ENCODE peak calls at places on chromosomes 11 and 22, in nine cellular contexts. I is tibial artery; P is mesenchymal stem cell; G is HS-27A; O is stimulated activated CD8-positive, alpha-beta memory T cell treated with anti-CD3 and anti-CD28 coated beads, Interleukin-15, amount 100 ng/mL, for 1 hour; C is NCI-H1694 treated with DMSO at 0.1 percent for 48 hours; Z is GOT3; F is DMS153; J is psoas muscle. Q is an unnamed sample.

GRCh38 chr11:3927129-3927796 is 71.8 kb downstream of the STIM1 start:
- DNase-seq in I (no peak), C (no peak), F (no peak), O (no peak), P (no peak), J (no peak), Z (no peak), G (no peak), Q (no peak)

GRCh38 chr11:833114-833791 is 501 bp downstream of the CD151 start:
- DNase-seq in P (peak), Z (no peak), G (no peak), O (no peak), F (no peak), C (no peak), I (no peak), J (peak), Q (peak)

GRCh38 chr22:20972014-20972797 is 5.2 kb downstream of the AIFM3 start:
- DNase-seq in C (no peak), F (no peak), J (no peak), Z (no peak), I (no peak), O (no peak), G (no peak), P (peak), Q (no peak)

GRCh38 chr11:47886096-47886495 is 37.9 kb upstream of the NUP160 start:
- DNase-seq in P (no peak), G (no peak), I (peak), Z (no peak), F (no peak), J (peak), C (no peak), O (no peak), Q (no peak)

GRCh38 chr11:126630893-126631292 is 275.4 kb downstream of the ST3GAL4 start:
- DNase-seq in P (no peak), J (no peak), F (no peak), O (no peak), Z (no peak), C (no peak), G (no peak), I (no peak), Q (no peak)

GRCh38 chr11:110679323-110679980 is 32.8 kb downstream of the ARHGAP20 start:
- DNase-seq in P (peak), O (no peak), G (peak), C (no peak), F (no peak), J (no peak), Z (no peak), I (no peak), Q (no peak)

GRCh38 chr11:38784164-38784563 is 2186.1 kb upstream of the RAG2 start:
- DNase-seq in G (no peak), J (no peak), C (no peak), O (no peak), I (no peak), F (no peak), P (no peak), Z (no peak), Q (no peak)

GRCh38 chr11:5857590-5857989 is at the start of gene OR52E8:
- DNase-seq in J (no peak), F (no peak), C (no peak), P (no peak), O (no peak), I (no peak), G (no peak), Z (no peak), Q (no peak)

GRCh38 chr11:134216816-134217215 is 7.0 kb downstream of the NCAPD3 start:
- DNase-seq in J (no peak), P (no peak), Z (no peak), C (no peak), F (no peak), G (no peak), I (no peak), O (no peak), Q (no peak)

GRCh38 chr11:68002943-68003845 is 703 bp downstream of the UNC93B1 start:
- DNase-seq in C (no peak), J (no peak), O (peak), F (no peak), Z (no peak), G (no peak), P (no peak), I (no peak), Q (no peak)

GRCh38 chr22:49255154-49255553 is 572.5 kb downstream of the BRD1 start:
- DNase-seq in G (no peak), C (no peak), I (peak), J (no peak), F (no peak), P (no peak), O (no peak), Z (no peak), Q (no peak)

GRCh38 chr11:116510166-116510565 is 262.6 kb downstream of the BUD13 start:
- DNase-seq in C (no peak), O (no peak), J (no peak), G (no peak), P (no peak), I (no peak), Z (no peak), F (no peak), Q (no peak)

GRCh38 chr11:100964400-100964799 is 165.2 kb downstream of the PGR start:
- DNase-seq in C (no peak), O (no peak), F (no peak), Z (no peak), I (no peak), P (no peak), J (no peak), G (no peak), Q (no peak)

GRCh38 chr11:68579455-68579854 is 104.9 kb upstream of the GAL start:
- DNase-seq in J (no peak), C (no peak), P (no peak), Z (no peak), F (no peak), I (no peak), O (no peak), G (no peak), Q (no peak)

GRCh38 chr11:65382036-65382803 is at the start of gene SLC25A45:
- DNase-seq in F (peak), C (peak), O (peak), Z (peak), I (peak), G (peak), P (peak), J (peak), Q (peak)

GRCh38 chr22:44351685-44352377 is 39.1 kb upstream of the SHISAL1 start:
- DNase-seq in F (peak), G (peak), C (peak), P (peak), O (no peak), Z (peak), J (no peak), I (no peak), Q (no peak)

GRCh38 chr11:110373061-110373702 is 56.6 kb upstream of the FDX1 start:
- DNase-seq in J (no peak), O (no peak), F (no peak), C (no peak), I (no peak), G (no peak), Z (no peak), P (peak), Q (no peak)

GRCh38 chr22:29080061-29080975 is 7.5 kb downstream of the KREMEN1 start:
- DNase-seq in O (no peak), Z (no peak), J (peak), P (peak), C (peak), G (no peak), I (peak), F (no peak), Q (no peak)

GRCh38 chr22:37545703-37546435 is 14.4 kb upstream of the CDC42EP1 start:
- DNase-seq in G (peak), F (no peak), I (peak), J (peak), C (no peak), P (peak), O (no peak), Z (no peak), Q (peak)

GRCh38 chr22:33737662-33738061 is 182.6 kb downstream of the LARGE1 start:
- DNase-seq in P (no peak), O (no peak), I (no peak), Z (no peak), G (no peak), F (no peak), C (no peak), J (no peak), Q (no peak)

GRCh38 chr11:35418847-35419712 is at the start of gene SLC1A2:
- DNase-seq in Z (no peak), F (no peak), I (no peak), C (peak), J (peak), O (no peak), G (no peak), P (peak), Q (no peak)

GRCh38 chr11:27514076-27514475 is 7.5 kb upstream of the LIN7C start:
- DNase-seq in J (no peak), P (no peak), C (no peak), Z (no peak), O (no peak), F (no peak), G (no peak), I (no peak), Q (no peak)

GRCh38 chr11:127567237-127567932 is 566.8 kb upstream of the KIRREL3 start:
- DNase-seq in J (no peak), C (no peak), Z (no peak), I (no peak), F (no peak), O (no peak), P (no peak), G (no peak), Q (no peak)

GRCh38 chr11:27858901-27859300 is 158.6 kb upstream of the BDNF start:
- DNase-seq in F (no peak), P (no peak), C (no peak), G (no peak), I (no peak), Z (no peak), J (no peak), O (no peak), Q (no peak)

GRCh38 chr11:78767409-78767932 is 192.8 kb upstream of the NARS2 start:
- DNase-seq in F (no peak), G (no peak), J (no peak), O (no peak), I (no peak), Z (no peak), C (no peak), P (no peak), Q (no peak)

GRCh38 chr11:116404143-116404800 is 368.5 kb downstream of the BUD13 start:
- DNase-seq in O (no peak), Z (no peak), I (no peak), F (no peak), C (no peak), G (no peak), J (no peak), P (no peak), Q (no peak)

GRCh38 chr11:47014097-47014496 is 77.5 kb downstream of the CSTPP1 start:
- DNase-seq in P (no peak), O (no peak), I (no peak), J (no peak), F (no peak), C (no peak), Z (no peak), G (no peak), Q (no peak)

GRCh38 chr11:12001152-12001551 is 7.3 kb downstream of the DKK3 start:
- DNase-seq in P (no peak), Z (no peak), C (no peak), G (no peak), F (no peak), I (no peak), J (no peak), O (no peak), Q (no peak)

GRCh38 chr11:8092587-8093424 is 11.8 kb downstream of the TUB start:
- DNase-seq in Z (no peak), C (peak), J (peak), F (peak), I (peak), O (no peak), G (no peak), P (peak), Q (peak)

GRCh38 chr11:126079640-126080205 is 17.1 kb upstream of the CDON start:
- DNase-seq in G (no peak), F (peak), P (no peak), Z (no peak), C (no peak), I (no peak), J (no peak), O (no peak), Q (no peak)

GRCh38 chr11:133946541-133947297 is 10.0 kb downstream of the IGSF9B start:
- DNase-seq in P (no peak), J (no peak), F (peak), Z (no peak), G (no peak), C (peak), I (no peak), O (no peak), Q (no peak)

GRCh38 chr22:50731811-50732624 is 6.0 kb upstream of the ACR start:
- DNase-seq in J (no peak), I (no peak), C (peak), P (peak), G (no peak), F (no peak), Z (no peak), O (peak), Q (peak)

GRCh38 chr11:81000334-81001100 is 1559.7 kb upstream of the TENM4 start:
- DNase-seq in P (no peak), F (no peak), O (no peak), J (no peak), Z (no peak), C (no peak), G (no peak), I (no peak), Q (no peak)

GRCh38 chr11:10181811-10182210 is 112.2 kb downstream of the SBF2 start:
- DNase-seq in J (no peak), G (no peak), I (no peak), C (peak), F (no peak), P (peak), O (no peak), Z (no peak), Q (no peak)

GRCh38 chr22:41919357-41920224 is 4.7 kb upstream of the SHISA8 start:
- DNase-seq in Z (no peak), O (no peak), P (peak), F (no peak), I (no peak), G (no peak), J (peak), C (no peak), Q (peak)

GRCh38 chr11:62337682-62338181 is 484 bp downstream of the ASRGL1 start:
- DNase-seq in G (no peak), C (no peak), J (no peak), O (no peak), P (peak), F (no peak), I (no peak), Z (no peak), Q (peak)

Q was measured in left colon.